ENCODE peak calls at places on chromosomes 16 and 17, in seven cellular contexts. T is WERI-Rb-1, O is IMR-90, L is fibroblast of lung, V is left ventricle myocardium inferior, R is PC-9, M is colonic mucosa. I is an unnamed sample. For H3K36me3, the result is how much of the 10 kb centered on the place peaks cover.

GRCh38 chr17:83094291-83094690 is 14.9 kb downstream of the METRNL start:
- DNase-seq in V (no peak), T (no peak), R (no peak), M (no peak), L (no peak), O (no peak), I (no peak)

GRCh38 chr17:39261286-39261685 is 35.5 kb upstream of the STAC2 start:
- DNase-seq in L (no peak), V (no peak), M (no peak), T (peak), O (no peak), R (no peak), I (no peak)

GRCh38 chr17:39650121-39650579 is 13.2 kb downstream of the STARD3 start:
- DNase-seq in T (no peak), R (no peak), O (no peak), V (no peak), L (peak), M (no peak), I (no peak)

GRCh38 chr17:40303009-40303657 is 5.8 kb upstream of the RARA start:
- DNase-seq in R (no peak), M (peak), O (peak), L (peak), T (peak), V (no peak), I (no peak)

GRCh38 chr16:129075-129474 is 9.4 kb downstream of the NPRL3 start:
- DNase-seq in R (no peak), O (no peak), M (no peak), T (peak), L (no peak), V (no peak), I (no peak)

GRCh38 chr17:18217412-18218015 is 7.9 kb upstream of the LLGL1 start:
- DNase-seq in O (peak), T (peak), V (peak), L (peak), R (peak), M (peak), I (peak)

GRCh38 chr17:4719684-4720221 is 9.3 kb downstream of the ARRB2 start:
- DNase-seq in M (no peak), R (peak), O (no peak), V (no peak), T (peak), L (no peak), I (peak)

GRCh38 chr16:85486256-85486915 is 126.7 kb upstream of the GSE1 start:
- DNase-seq in T (no peak), R (no peak), M (no peak), O (no peak), V (no peak), L (no peak), I (no peak)

GRCh38 chr17:41324180-41325075 is 8.9 kb upstream of the KRTAP17-1 start:
- DNase-seq in L (no peak), T (no peak), M (no peak), R (peak), O (peak), V (no peak), I (no peak)

GRCh38 chr16:53440125-53440524 is 5.9 kb downstream of the RBL2 start:
- DNase-seq in R (no peak), T (no peak), V (no peak), O (no peak), L (no peak), M (no peak), I (no peak)

GRCh38 chr17:51191895-51192294 is 25.7 kb downstream of the NME2 start:
- DNase-seq in O (no peak), T (no peak), V (no peak), R (no peak), M (no peak), L (no peak), I (no peak)

GRCh38 chr17:33901085-33901484 is 354.0 kb upstream of the CCL2 start:
- DNase-seq in T (no peak), V (no peak), O (no peak), R (no peak), M (no peak), L (no peak), I (no peak)

GRCh38 chr16:27432600-27432957 is 30.6 kb downstream of the IL21R start:
- DNase-seq in M (no peak), O (peak), L (peak), R (peak), V (no peak), T (no peak), I (no peak)

GRCh38 chr16:19162085-19162484 is 6.0 kb upstream of the SYT17 start:
- DNase-seq in V (no peak), T (no peak), R (no peak), M (no peak), O (peak), L (no peak), I (no peak)

GRCh38 chr17:81831957-81832607 is 1.0 kb downstream of the MCRIP1 start:
- DNase-seq in T (peak), R (no peak), L (peak), V (no peak), O (peak), M (no peak), I (peak)

GRCh38 chr17:17440938-17441730 is 35.7 kb upstream of the MED9 start:
- DNase-seq in L (no peak), T (no peak), O (no peak), M (no peak), R (no peak), V (no peak), I (no peak)

GRCh38 chr16:19876501-19877059 is 8.1 kb downstream of the GPRC5B start:
- DNase-seq in L (no peak), V (no peak), O (no peak), T (no peak), R (no peak), M (no peak), I (no peak)

GRCh38 chr17:48539177-48539576 is 5.7 kb downstream of the HOXB2 start:
- DNase-seq in T (no peak), L (peak), V (no peak), M (no peak), O (peak), R (no peak), I (no peak)

GRCh38 chr16:66220766-66221165 is 145.7 kb upstream of the CDH5 start:
- DNase-seq in L (no peak), M (no peak), T (no peak), V (no peak), R (no peak), O (no peak), I (no peak)

GRCh38 chr16:77868478-77868877 is 80.1 kb downstream of the VAT1L start:
- DNase-seq in T (no peak), V (no peak), L (no peak), R (no peak), O (no peak), M (no peak), I (no peak)

GRCh38 chr17:2049333-2050245 is 5.3 kb upstream of the HIC1 start:
- DNase-seq in V (peak), L (peak), M (peak), T (peak), O (peak), R (peak), I (peak)

GRCh38 chr17:1030684-1031557 is 34.0 kb downstream of the TIMM22 start:
- DNase-seq in V (peak), M (no peak), L (no peak), R (no peak), T (no peak), O (no peak), I (no peak)

GRCh38 chr16:55384848-55385247 is 60.8 kb downstream of the IRX6 start:
- DNase-seq in L (no peak), O (no peak), T (no peak), R (no peak), M (no peak), V (no peak), I (no peak)

GRCh38 chr17:34370997-34371395 is 8.0 kb upstream of the CCL1 start:
- DNase-seq in M (no peak), O (peak), T (no peak), R (no peak), L (no peak), V (no peak), I (no peak)

GRCh38 chr16:62068747-62069146 is 32.5 kb upstream of the CDH8 start:
- DNase-seq in R (no peak), T (peak), O (no peak), V (no peak), M (no peak), L (no peak), I (no peak)

GRCh38 chr16:58048914-58049696 is 23.6 kb downstream of the MMP15 start:
- DNase-seq in V (no peak), O (no peak), M (no peak), R (no peak), L (no peak), T (no peak), I (no peak)

GRCh38 chr16:7334801-7335560 is 2.3 kb downstream of the RBFOX1 start:
- DNase-seq in R (no peak), V (peak), M (no peak), L (no peak), O (no peak), T (no peak), I (no peak)

GRCh38 chr17:4483012-4483840 is 15.5 kb upstream of the SPNS2 start:
- DNase-seq in O (no peak), R (peak), T (no peak), L (peak), V (no peak), M (peak), I (peak)

GRCh38 chr17:77865109-77865611 is 93.3 kb upstream of the TNRC6C start:
- DNase-seq in V (no peak), O (no peak), R (no peak), L (no peak), T (peak), M (no peak), I (peak)
- H3K4me3 ChIP-seq in V (no peak), O (no peak), R (no peak), L (no peak), T (no peak), M (no peak), I (no peak)

GRCh38 chr16:67441289-67441753 is 10.4 kb downstream of the HSD11B2 start:
- DNase-seq in O (no peak), V (peak), T (no peak), R (peak), L (no peak), M (peak), I (peak)
- H3K36me3 ChIP-seq in O (under half), V (under half), T (under half), R (under half), L (under half), M (under half), I (half or more)

DNA sequence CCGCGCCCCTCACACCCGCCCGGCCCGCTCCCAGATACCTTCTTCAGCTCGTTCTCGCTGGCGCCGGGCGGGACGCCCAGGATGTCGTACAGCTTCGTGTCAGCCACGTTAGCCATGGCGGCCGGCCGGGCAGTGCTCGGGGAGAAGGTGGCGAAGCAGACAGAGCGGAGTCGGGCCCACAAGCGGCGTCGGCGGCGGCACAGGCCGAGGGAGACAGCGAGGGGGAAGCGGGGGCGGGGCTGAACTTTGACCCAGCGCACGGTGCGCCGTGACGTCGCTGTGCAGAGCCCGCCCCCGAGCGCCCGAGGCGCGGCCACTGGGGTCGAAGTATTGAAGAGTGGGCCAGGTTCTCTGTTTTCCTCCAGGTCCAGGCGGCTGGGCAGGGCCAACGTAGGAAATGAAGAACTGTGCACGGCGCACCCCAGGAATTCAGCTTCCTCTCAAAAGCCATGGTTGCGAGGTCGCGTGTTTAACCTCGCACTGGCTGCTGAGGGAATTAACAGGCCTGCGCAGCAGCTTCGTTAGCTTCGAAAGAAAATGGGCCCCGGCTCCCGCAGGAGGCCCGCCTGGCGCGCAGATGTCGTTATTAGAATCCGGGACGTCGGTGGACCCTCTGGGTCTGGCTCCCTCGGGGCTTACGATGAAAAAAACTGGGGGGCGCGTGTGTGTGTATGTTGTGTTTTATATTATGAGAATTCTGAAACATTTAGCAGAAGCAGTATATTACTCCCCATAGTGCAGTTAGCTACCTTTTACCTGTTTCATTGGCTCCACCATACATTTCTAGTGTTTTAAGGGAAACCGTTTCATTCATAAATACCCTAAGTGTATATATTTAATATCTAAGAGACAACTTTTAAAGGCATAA is at the start of gene DNAJA2:
- DNase-seq in L (peak), R (peak), T (peak), O (peak), V (peak), M (peak), I (peak)
- TF ChIP-seq CTCF in L (no peak), R (no peak), T (no peak), O (peak), V (peak), M (no peak), I (no peak)

GRCh38 chr16:88985521-88985920 is 8.5 kb upstream of the CBFA2T3 start:
- DNase-seq in O (no peak), M (no peak), R (no peak), V (no peak), T (no peak), L (no peak), I (no peak)

GRCh38 chr16:88982286-88983084 is 5.5 kb upstream of the CBFA2T3 start:
- DNase-seq in L (no peak), V (no peak), T (no peak), R (no peak), M (no peak), O (no peak), I (no peak)

GRCh38 chr16:88979616-88980015 is 2.6 kb upstream of the CBFA2T3 start:
- DNase-seq in T (no peak), V (no peak), R (no peak), L (no peak), O (no peak), M (no peak), I (no peak)

GRCh38 chr16:88983157-88983556 is 6.2 kb upstream of the CBFA2T3 start:
- DNase-seq in V (no peak), T (no peak), R (no peak), M (no peak), O (no peak), L (no peak), I (no peak)

DNA sequence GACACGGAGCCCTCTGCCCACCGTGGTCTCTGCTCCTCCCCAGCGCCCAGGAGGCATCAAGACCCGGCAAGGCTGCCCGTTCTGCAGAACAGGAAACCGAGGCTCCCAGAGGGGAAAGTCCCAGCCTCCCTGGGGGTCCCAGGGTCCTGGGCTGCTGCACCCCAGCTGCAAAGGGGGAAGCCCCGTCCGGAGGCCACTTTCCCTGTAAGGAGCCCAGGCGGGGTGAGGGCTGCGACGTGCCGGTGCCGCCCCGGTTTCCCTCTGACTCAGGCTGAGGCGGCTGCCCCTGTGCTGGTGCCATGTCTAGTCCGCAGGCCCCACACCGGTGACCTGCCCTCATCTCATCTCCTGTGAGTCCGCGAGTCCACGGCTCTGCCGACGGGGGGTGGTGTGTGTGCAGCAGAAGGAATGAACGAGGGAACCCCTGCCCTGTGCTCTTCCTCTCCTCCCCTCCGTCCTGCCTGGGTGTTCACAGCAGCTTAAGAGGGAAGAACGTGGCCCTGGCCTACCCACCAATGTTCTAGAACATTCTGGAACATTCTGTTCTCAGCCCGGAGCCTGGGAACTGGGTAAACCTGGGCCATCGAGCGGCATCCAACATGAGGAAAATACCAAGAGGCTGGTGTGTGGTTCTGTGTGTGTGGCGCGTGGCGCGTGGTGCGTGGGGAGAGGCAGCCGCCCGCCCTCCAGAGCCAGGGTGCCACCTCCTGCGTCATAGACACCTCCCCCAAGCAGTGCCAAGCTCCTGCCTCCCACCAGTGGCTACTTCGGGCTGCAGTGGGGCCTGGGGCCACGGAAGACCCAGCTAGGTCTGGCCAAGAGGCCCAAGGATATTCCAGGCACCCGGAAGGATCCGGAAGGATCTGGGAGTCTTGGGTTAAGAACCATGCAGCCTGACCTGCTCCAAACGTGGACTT is 7.0 kb upstream of the CBFA2T3 start:
- DNase-seq in L (no peak), O (no peak), R (no peak), T (no peak), V (no peak), M (no peak), I (no peak)
- H3K4me3 ChIP-seq in L (no peak), O (no peak), R (no peak), T (no peak), V (no peak), M (no peak), I (no peak)

DNA sequence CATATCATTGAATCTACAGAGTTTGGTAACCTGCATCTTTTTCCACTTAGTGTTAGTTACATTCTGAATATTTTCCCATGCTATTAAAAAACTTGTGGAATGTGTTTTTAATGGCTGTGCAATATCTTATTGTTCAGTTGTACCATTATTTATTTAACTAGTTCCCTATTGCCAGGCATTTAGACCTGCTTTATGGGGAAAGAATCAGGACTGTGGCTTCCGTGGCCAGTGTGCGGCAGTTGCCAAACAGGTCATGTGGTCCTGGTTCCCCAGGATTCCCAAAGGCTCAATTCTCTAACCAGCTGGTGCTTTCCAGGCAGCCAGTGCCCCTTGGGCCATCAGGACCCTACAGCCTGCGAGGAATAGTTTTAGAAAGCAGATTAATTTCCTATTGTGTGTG is 30.8 kb downstream of the NDEL1 start:
- DNase-seq in R (no peak), V (no peak), L (peak), O (peak), M (no peak), T (no peak), I (no peak)
- H3K36me3 ChIP-seq in R (under half), V (under half), L (under half), O (half or more), M (under half), T (under half), I (half or more)

GRCh38 chr17:74859439-74860228 is at the start of gene GRIN2C:
- DNase-seq in R (no peak), V (no peak), T (no peak), L (no peak), O (no peak), M (no peak), I (no peak)
- TF ChIP-seq CTCF in R (no peak), V (peak), T (peak), L (no peak), O (peak), M (no peak), I (peak)